ENCODE peak calls at places on chromosome 11, in eight cellular contexts. S is GM13977; W is A172; Y is GM03348; N is NCI-H1105 treated with DMSO at 0.1 percent for 48 hours; T is Peyer's patch; M is tibial artery; L is activated naive CD4-positive, alpha-beta T cell treated with anti-CD3 and anti-CD28 coated beads, Interleukin-2, amount 10 ng/mL, durations not matched to agents 7 days and 5 days. V is an unnamed sample.
A peak's percentile ranks its signal among the peaks of the same experiment; 100 is the strongest.

GRCh38 chr11:72692498-72693237 is 18.4 kb upstream of the PDE2A start:
- DNase-seq in S (no peak), W (no peak), Y (no peak), N (no peak), T (no peak), M (no peak), L (no peak), V (no peak)

GRCh38 chr11:133790995-133791394 is 54.3 kb downstream of the SPATA19 start:
- DNase-seq in S (no peak), W (no peak), Y (no peak), N (no peak), T (no peak), M (no peak), L (no peak), V (no peak)

GRCh38 chr11:83140691-83141455 is 16.1 kb upstream of the PCF11 start:
- DNase-seq in S (peak; percentile 17), W (no peak), Y (no peak), N (no peak), T (no peak), M (no peak), L (no peak), V (no peak)

GRCh38 chr11:62850911-62851806 is 11.8 kb upstream of the WDR74 start:
- DNase-seq in S (no peak), W (no peak), Y (no peak), N (peak; percentile 23), T (no peak), M (no peak), L (no peak), V (no peak)

GRCh38 chr11:64222651-64223000 is 3.4 kb downstream of the TRPT1 start:
- DNase-seq in S (no peak), W (no peak), Y (no peak), N (no peak), T (no peak), M (no peak), L (no peak), V (no peak)

GRCh38 chr11:130582994-130583393 is 134.5 kb downstream of the ADAMTS15 start:
- DNase-seq in S (no peak), W (no peak), Y (no peak), N (no peak), T (no peak), M (no peak), L (no peak), V (no peak)

GRCh38 chr11:11533057-11533456 is 88.7 kb downstream of the GALNT18 start:
- DNase-seq in S (no peak), W (no peak), Y (no peak), N (no peak), T (no peak), M (no peak), L (no peak), V (no peak)

GRCh38 chr11:126716456-126717083 is 284.0 kb downstream of the KIRREL3 start:
- DNase-seq in S (peak; percentile 72), W (peak; percentile 16), Y (peak; percentile 68), N (peak; percentile 70), T (no peak), M (no peak), L (peak; percentile 42), V (peak; percentile 4)

GRCh38 chr11:62880231-62880802 is 379 bp upstream of the SLC3A2 start:
- DNase-seq in S (peak; percentile 67), W (peak; percentile 36), Y (peak; percentile 86), N (peak; percentile 30), T (peak; percentile 37), M (peak; percentile 90), L (no peak), V (no peak)

GRCh38 chr11:70040869-70041501 is 37.1 kb upstream of the ANO1 start:
- DNase-seq in S (no peak), W (no peak), Y (no peak), N (no peak), T (no peak), M (no peak), L (no peak), V (no peak)